ENCODE peak calls at places on chromosomes 12 and 14, in four cellular contexts. A is aorta, P is IMR-90, G is pancreas. J is an unnamed sample.

GRCh38 chr14:92670177-92670576 is 78.2 kb downstream of the LGMN start:
- DNase-seq in G (no peak), P (peak), A (no peak), J (no peak)

GRCh38 chr12:46154221-46154975 is 114.4 kb downstream of the SLC38A1 start:
- DNase-seq in G (no peak), A (no peak), P (peak), J (no peak)

GRCh38 chr14:49692191-49692757 is 646 bp upstream of the KLHDC1 start:
- DNase-seq in A (no peak), P (peak), G (no peak), J (no peak)

GRCh38 chr12:106142591-106143261 is 4.0 kb upstream of the NUAK1 start:
- DNase-seq in G (no peak), A (no peak), P (no peak), J (no peak)

GRCh38 chr12:80877706-80878384 is 59.9 kb downstream of the LIN7A start:
- DNase-seq in P (peak), A (no peak), G (no peak), J (no peak)

GRCh38 chr14:105169776-105170655 is 1.4 kb upstream of the JAG2 start:
- DNase-seq in G (no peak), A (no peak), P (no peak), J (no peak)

GRCh38 chr12:127632431-127632830 is 634.5 kb upstream of the TMEM132C start:
- DNase-seq in P (no peak), A (no peak), G (no peak), J (no peak)

GRCh38 chr12:2944401-2945047 is 14.7 kb upstream of the TEAD4 start:
- DNase-seq in P (peak), G (peak), A (no peak), J (peak)

GRCh38 chr12:103626498-103626897 is 39.4 kb downstream of the STAB2 start:
- DNase-seq in P (peak), A (peak), G (no peak), J (no peak)

GRCh38 chr14:24483604-24484252 is 24.3 kb downstream of the CMA1 start:
- DNase-seq in P (peak), A (no peak), G (no peak), J (no peak)

GRCh38 chr14:81269100-81269978 is 48.6 kb upstream of the GTF2A1 start:
- DNase-seq in P (peak), A (no peak), G (no peak), J (no peak)

GRCh38 chr14:37595809-37596595 is 573 bp downstream of the TTC6 start:
- DNase-seq in G (peak), A (no peak), P (peak), J (no peak)

GRCh38 chr12:116538076-116538591 is 21.0 kb upstream of the MAP1LC3B2 start:
- DNase-seq in G (no peak), A (no peak), P (no peak), J (no peak)

GRCh38 chr14:81400202-81400678 is at the start of gene STON2:
- DNase-seq in P (no peak), A (no peak), G (no peak), J (no peak)

GRCh38 chr14:36221097-36221496 is 44.6 kb upstream of the PTCSC3 start:
- DNase-seq in G (no peak), A (no peak), P (no peak), J (no peak)

GRCh38 chr12:29907486-29907885 is 123.7 kb upstream of the TMTC1 start:
- DNase-seq in P (no peak), A (no peak), G (no peak), J (no peak)

GRCh38 chr14:96727490-96727889 is 69.7 kb upstream of the VRK1 start:
- DNase-seq in A (no peak), P (no peak), G (no peak), J (no peak)

GRCh38 chr14:80475074-80475473 is 263.8 kb upstream of the DIO2 start:
- DNase-seq in P (peak), G (no peak), A (no peak), J (no peak)

GRCh38 chr12:77122661-77123060 is 57.3 kb upstream of the E2F7 start:
- DNase-seq in P (peak), G (no peak), A (no peak), J (no peak)

GRCh38 chr14:64562432-64562831 is 12.7 kb downstream of the PPP1R36 start:
- DNase-seq in P (no peak), A (no peak), G (no peak), J (no peak)

GRCh38 chr12:112140728-112141127 is 15.4 kb downstream of the TRAFD1 start:
- DNase-seq in P (no peak), G (no peak), A (no peak), J (no peak)

DNA sequence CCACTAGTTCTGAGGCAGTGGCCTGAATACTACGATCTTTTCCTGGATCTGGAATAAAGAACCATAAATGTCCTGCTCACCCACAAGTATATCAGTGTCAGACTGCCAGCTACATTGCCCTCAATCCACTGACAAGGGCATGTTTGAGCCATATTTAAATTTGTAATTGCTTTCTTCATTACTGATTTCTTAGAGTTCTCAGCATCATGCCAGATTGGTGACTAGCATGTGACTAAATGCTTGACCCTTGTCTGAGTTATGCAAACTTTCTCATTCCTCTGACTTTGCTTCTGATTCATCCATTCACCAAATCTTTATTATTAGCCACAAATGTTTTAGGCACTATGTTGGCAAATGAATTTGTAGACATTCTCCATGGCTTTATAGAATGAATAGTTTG is 143.6 kb upstream of the SLC16A7 start:
- DNase-seq in P (peak), G (no peak), A (no peak), J (no peak)
- H3K27ac ChIP-seq in P (no peak), G (no peak), A (no peak), J (no peak)

GRCh38 chr12:11016937-11017336 is 5.5 kb downstream of the TAS2R19 start:
- DNase-seq in P (no peak), G (no peak), A (no peak), J (no peak)

GRCh38 chr12:11015775-11016430 is 6.5 kb downstream of the TAS2R19 start:
- DNase-seq in G (no peak), A (no peak), P (no peak), J (no peak)

DNA sequence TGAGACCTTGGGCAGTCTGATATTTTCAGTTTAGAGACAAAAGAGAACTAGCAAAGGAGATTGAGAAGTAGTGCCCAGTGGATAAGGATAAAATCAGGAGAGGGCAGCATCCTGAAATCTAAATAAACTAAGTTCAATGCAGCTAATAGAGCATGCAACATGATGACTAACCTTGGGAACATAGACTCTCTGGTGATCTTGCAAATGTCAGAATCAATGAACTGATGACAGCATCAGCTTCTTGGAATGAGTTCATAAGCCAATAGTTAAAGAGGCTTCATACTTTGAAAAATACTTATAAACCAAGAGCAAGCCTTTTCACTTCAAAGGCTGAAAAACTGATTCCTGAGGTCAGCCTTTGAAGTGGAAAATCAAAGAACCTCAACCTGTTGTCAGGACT is 8.2 kb downstream of the TAS2R19 start:
- DNase-seq in G (no peak), P (peak), A (no peak), J (no peak)
- H3K27ac ChIP-seq in G (no peak), P (no peak), A (no peak), J (no peak)

DNA sequence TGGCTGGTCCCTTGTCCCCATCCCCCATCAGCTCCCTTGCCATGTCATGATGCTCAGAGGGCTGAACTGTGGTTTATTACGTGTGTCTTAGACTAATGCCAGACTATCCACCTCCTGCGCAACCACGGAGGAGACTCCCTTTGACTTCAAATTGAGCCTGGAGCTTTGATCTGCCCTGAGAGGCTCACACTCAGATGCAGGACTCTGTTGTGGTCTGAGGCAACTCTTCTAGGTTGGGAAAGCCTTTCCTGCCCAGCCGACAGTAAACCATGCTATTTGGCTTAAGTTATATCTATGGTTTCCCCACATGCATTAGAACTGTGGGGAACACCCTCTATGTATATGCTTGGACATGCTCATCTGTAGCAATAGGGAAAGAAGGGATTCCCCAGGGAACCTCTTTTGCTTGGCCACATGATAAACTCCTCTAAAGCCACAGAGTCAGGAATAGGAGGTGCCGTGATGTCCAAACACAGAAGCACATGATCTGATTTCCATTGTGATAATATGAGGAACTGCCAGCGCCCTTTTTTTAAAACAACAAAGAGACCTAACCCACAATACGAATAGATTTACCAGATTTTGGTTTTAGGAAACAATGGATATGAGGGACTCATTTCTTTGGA is 11.1 kb upstream of the LGALS3 start:
- DNase-seq in G (no peak), P (no peak), A (no peak), J (no peak)
- H3K27ac ChIP-seq in G (no peak), P (no peak), A (no peak), J (peak)

DNA sequence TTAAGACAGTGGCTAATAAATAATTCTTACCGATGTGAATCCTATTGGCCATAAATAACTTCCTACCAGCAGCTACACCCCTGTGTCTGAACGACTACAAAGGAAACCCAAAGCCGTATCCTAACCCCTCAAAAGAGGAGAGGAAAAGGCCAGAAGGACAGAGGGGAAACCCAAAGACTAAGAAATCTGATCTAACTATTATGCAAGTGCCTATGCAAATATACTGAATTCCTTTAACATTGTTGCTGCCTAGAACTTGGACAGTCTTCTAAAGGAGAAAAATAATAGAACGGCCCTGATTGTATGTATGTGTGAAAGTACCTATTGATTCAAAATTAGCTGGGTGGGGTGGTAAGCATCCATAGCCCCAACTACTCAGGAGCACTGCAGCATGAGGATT is 988 bp downstream of the PLEKHG7 start:
- DNase-seq in G (no peak), A (no peak), P (no peak), J (no peak)
- H3K27ac ChIP-seq in G (no peak), A (no peak), P (no peak), J (no peak)

DNA sequence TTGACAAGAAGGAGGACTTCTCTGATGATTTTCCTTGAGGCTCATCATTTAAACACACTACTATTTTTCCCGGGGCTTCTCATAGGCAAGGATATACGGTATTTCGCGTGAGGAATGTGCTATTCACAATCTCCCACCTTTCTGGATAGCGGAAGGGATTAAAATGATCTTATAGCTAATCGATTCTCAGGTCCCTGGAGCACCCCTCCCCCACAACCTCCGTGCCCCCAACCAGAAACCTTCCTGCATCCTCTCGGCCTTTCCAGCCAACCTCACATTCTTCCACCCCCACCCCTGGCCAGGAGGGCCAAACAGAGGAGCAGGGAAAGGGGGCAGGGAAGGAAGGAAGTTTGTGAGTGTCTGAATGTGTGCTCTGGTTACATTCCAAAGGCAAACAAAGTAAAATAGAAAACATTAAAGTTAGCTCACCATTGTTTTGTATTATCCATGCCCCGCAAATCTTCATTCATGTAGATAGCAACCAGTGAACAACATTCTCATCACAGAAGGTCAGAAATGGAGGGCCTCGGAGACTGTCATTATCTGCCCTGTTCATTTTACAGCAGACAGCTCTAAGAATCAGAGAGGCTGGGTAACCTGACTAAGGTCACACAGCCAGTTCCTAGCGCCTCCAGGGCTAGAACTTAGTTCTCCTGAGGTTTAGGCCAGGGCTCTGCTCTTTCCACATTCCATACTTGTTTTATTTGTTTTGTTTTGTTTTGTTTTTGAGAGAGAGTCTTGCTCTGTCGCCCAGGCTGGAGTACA is 138.5 kb upstream of the CCND2 start:
- DNase-seq in P (no peak), G (no peak), A (no peak), J (no peak)
- H3K27ac ChIP-seq in P (no peak), G (no peak), A (no peak), J (no peak)

DNA sequence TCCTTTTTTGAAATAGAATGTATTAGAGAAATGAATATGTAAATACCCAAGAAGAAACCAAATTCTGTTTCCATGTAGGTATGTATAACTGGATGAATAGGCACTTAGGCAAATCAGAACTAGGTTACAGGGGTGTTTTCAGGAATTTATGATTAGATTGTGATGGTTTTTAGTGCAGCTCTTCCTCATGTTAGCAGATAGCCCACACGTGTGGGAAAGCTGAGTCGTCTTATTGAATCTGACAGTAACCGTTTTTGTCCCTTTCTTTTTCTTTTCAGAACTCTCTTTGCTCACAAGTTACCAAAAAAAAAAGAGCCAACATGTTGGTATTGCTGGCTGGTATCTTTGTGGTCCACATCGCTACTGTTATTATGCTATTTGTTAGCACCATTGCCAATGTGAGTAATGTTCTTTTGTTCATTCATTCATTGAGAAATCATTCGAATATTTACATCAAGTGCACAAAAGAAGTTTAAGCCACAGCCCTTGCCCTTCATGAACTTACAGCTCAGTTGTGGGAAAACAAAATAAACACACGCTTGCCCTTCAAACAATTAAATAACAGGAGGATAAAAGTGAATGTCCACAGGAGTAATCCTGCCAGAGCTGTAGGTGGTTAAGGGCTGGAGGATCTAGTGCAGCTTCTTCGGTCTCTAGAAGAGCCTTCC is 14.8 kb downstream of the EMP1 start:
- DNase-seq in A (no peak), G (no peak), P (peak), J (no peak)
- H3K27ac ChIP-seq in A (no peak), G (no peak), P (no peak), J (no peak)

GRCh38 chr12:50086148-50086547 is 1.0 kb downstream of the SMARCD1 start:
- DNase-seq in P (no peak), G (no peak), A (peak), J (no peak)

GRCh38 chr12:50088577-50089335 is 3.6 kb downstream of the SMARCD1 start:
- DNase-seq in P (peak), G (no peak), A (peak), J (no peak)

GRCh38 chr12:50089730-50090129 is 4.6 kb downstream of the SMARCD1 start:
- DNase-seq in P (no peak), A (no peak), G (no peak), J (no peak)

GRCh38 chr12:50087159-50087558 is 2.0 kb downstream of the SMARCD1 start:
- DNase-seq in P (no peak), G (no peak), A (peak), J (no peak)

DNA sequence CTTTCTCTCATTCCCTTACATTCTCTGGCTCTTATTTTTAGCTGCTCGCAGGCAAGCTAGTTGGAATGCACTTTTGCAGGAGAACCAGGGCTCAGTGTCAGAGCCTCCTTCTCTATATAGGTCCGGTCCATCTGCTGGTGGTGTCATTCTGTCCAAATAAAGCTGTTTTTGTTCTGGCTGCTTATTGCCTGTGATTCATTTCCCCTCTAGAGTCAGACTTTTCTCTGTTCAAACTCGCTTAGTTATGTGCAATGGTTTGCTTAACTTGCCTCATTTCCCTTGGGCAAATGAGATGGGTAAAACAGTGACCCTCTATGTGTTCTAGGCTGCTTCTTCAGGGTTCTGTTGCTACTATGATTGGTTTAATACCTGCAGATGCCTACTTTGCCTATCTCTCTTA is 2.9 kb downstream of the SMARCD1 start:
- DNase-seq in G (no peak), P (peak), A (peak), J (no peak)
- H3K27ac ChIP-seq in G (no peak), P (peak), A (no peak), J (no peak)

GRCh38 chr14:58078471-58078870 is 73.5 kb downstream of the ARMH4 start:
- DNase-seq in A (no peak), G (no peak), P (peak), J (no peak)

GRCh38 chr14:58082011-58082410 is 70.0 kb downstream of the ARMH4 start:
- DNase-seq in G (no peak), P (peak), A (no peak), J (no peak)

GRCh38 chr14:58085877-58086276 is 66.1 kb downstream of the ARMH4 start:
- DNase-seq in G (no peak), P (no peak), A (no peak), J (no peak)

GRCh38 chr14:58078068-58078467 is 73.9 kb downstream of the ARMH4 start:
- DNase-seq in G (no peak), P (peak), A (peak), J (no peak)

DNA sequence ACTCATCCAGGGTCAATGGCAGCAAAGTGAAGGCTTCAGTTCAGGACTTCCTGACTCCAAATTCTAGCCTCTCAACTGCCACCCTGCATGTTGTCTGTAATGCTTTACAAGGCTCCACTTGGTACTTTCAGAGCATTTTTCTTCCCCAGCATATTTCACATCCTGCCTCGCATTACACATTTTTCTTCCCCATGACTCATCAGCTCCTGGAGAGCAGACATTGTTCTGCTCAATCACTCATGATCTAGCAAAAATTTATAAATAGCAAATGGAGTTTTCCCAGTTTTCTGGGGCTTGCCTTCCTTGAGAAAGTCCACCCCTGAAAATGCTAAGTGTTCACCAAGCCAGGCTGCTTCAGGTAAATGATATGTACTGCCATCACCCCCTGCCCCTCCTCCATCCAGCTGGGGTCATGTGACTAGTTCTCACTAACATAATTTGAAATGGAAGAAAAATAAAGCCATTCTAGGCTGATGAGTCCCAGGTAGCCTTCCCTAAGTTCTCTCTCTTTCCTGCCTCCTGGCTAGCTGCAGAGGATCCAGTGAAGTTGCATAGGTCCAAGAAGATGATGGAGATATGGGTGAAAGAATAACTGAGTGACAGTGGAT is 69.4 kb downstream of the ARMH4 start:
- DNase-seq in G (no peak), A (no peak), P (peak), J (peak)
- H3K27ac ChIP-seq in G (no peak), A (peak), P (peak), J (no peak)

GRCh38 chr12:123533672-123534643 is at the start of gene RILPL1:
- DNase-seq in A (peak), G (peak), P (peak), J (peak)
- H3K27ac ChIP-seq in A (peak), G (peak), P (peak), J (peak)

J was measured in caudate nucleus.